ENCODE peak calls at places on chromosome 20, in seven cellular contexts. K is MM.1S, X is left cardiac atrium, A is GM12865, V is heart left ventricle, C is fibroblast of lung, P is posterior cingulate gyrus. Z is an unnamed sample.

GRCh38 chr20:17281478-17281877 is 54.6 kb downstream of the PCSK2 start:
- DNase-seq in P (no peak), A (peak), C (peak), X (no peak), K (peak), V (no peak), Z (no peak)

GRCh38 chr20:25090492-25091429 is 8.8 kb upstream of the VSX1 start:
- DNase-seq in A (peak), V (no peak), C (no peak), P (no peak), X (no peak), K (peak), Z (no peak)

GRCh38 chr20:37247547-37247946 is 14.1 kb downstream of the GHRH start:
- DNase-seq in A (no peak), K (no peak), C (no peak), P (no peak), V (no peak), X (no peak), Z (no peak)

GRCh38 chr20:10113746-10114145 is 79.0 kb downstream of the ANKEF1 start:
- DNase-seq in P (no peak), V (no peak), A (no peak), C (peak), X (no peak), K (no peak), Z (no peak)

GRCh38 chr20:47699804-47700203 is 85.5 kb downstream of the SULF2 start:
- DNase-seq in K (no peak), A (no peak), P (no peak), X (no peak), V (no peak), C (no peak), Z (no peak)

GRCh38 chr20:62049342-62050165 is 16.1 kb downstream of the TAF4 start:
- DNase-seq in A (no peak), X (no peak), V (no peak), P (no peak), C (no peak), K (no peak), Z (no peak)

GRCh38 chr20:13515796-13516533 is 122.8 kb downstream of the TASP1 start:
- DNase-seq in C (no peak), K (no peak), V (no peak), A (no peak), X (no peak), P (no peak), Z (no peak)

GRCh38 chr20:22425344-22426295 is 158.8 kb downstream of the FOXA2 start:
- DNase-seq in X (no peak), A (no peak), V (no peak), P (no peak), C (no peak), K (no peak), Z (no peak)

GRCh38 chr20:41572010-41572572 is 46.1 kb downstream of the CHD6 start:
- DNase-seq in V (no peak), K (no peak), P (no peak), A (no peak), C (no peak), X (no peak), Z (no peak)

GRCh38 chr20:1707588-1708449 is 50.2 kb upstream of the SIRPG start:
- DNase-seq in V (no peak), X (no peak), A (no peak), C (no peak), P (no peak), K (no peak), Z (no peak)

GRCh38 chr20:59932616-59933295 is 681 bp downstream of the SYCP2 start:
- DNase-seq in A (no peak), V (no peak), K (no peak), X (peak), P (no peak), C (no peak), Z (peak)

GRCh38 chr20:39660251-39660650 is 698.1 kb downstream of the DHX35 start:
- DNase-seq in A (no peak), V (no peak), C (peak), K (no peak), X (no peak), P (no peak), Z (no peak)

GRCh38 chr20:20237093-20237959 is 130.6 kb upstream of the INSM1 start:
- DNase-seq in P (no peak), C (peak), X (peak), V (no peak), A (peak), K (peak), Z (no peak)

GRCh38 chr20:21322921-21323321 is 19.8 kb downstream of the XRN2 start:
- DNase-seq in A (no peak), X (no peak), C (no peak), K (no peak), V (no peak), P (no peak), Z (no peak)

GRCh38 chr20:17417221-17417620 is 114.0 kb downstream of the BFSP1 start:
- DNase-seq in P (no peak), A (no peak), V (no peak), K (no peak), C (no peak), X (no peak), Z (no peak)

GRCh38 chr20:62364911-62365736 is 2.0 kb downstream of the LAMA5 start:
- DNase-seq in V (peak), K (no peak), P (no peak), A (no peak), C (no peak), X (peak), Z (peak)

GRCh38 chr20:46774943-46775560 is 65.6 kb downstream of the SLC2A10 start:
- DNase-seq in A (no peak), K (no peak), P (no peak), V (no peak), C (no peak), X (no peak), Z (no peak)

GRCh38 chr20:41649489-41649888 is 31.3 kb upstream of the CHD6 start:
- DNase-seq in K (peak), P (no peak), A (peak), V (no peak), X (no peak), C (no peak), Z (peak)

GRCh38 chr20:11235058-11235457 is 561.3 kb upstream of the JAG1 start:
- DNase-seq in P (no peak), K (no peak), X (no peak), A (no peak), V (no peak), C (peak), Z (no peak)

GRCh38 chr20:35267092-35267491 is 10.8 kb downstream of the MMP24OS start:
- DNase-seq in A (no peak), C (no peak), X (no peak), K (no peak), P (no peak), V (no peak), Z (no peak)

GRCh38 chr20:44089987-44090674 is 96.9 kb downstream of the JPH2 start:
- DNase-seq in X (no peak), P (no peak), A (peak), V (no peak), K (peak), C (peak), Z (no peak)

GRCh38 chr20:19254086-19254821 is 41.8 kb downstream of the SLC24A3 start:
- DNase-seq in P (no peak), A (no peak), X (no peak), C (no peak), V (peak), K (no peak), Z (no peak)

GRCh38 chr20:37911838-37912273 is 8.9 kb downstream of the VSTM2L start:
- DNase-seq in P (peak), K (no peak), A (peak), C (peak), X (peak), V (peak), Z (no peak)

GRCh38 chr20:63082308-63082938 is 75.7 kb upstream of the BHLHE23 start:
- DNase-seq in V (no peak), P (no peak), K (peak), C (peak), X (peak), A (no peak), Z (no peak)

GRCh38 chr20:51889466-51889865 is 87.1 kb upstream of the SALL4 start:
- DNase-seq in P (no peak), C (no peak), V (no peak), A (no peak), K (no peak), X (no peak), Z (no peak)

GRCh38 chr20:10671850-10672578 is 1.8 kb downstream of the JAG1 start:
- DNase-seq in V (peak), A (peak), P (no peak), K (peak), X (peak), C (peak), Z (peak)

GRCh38 chr20:33539129-33539528 is 49.2 kb downstream of the CBFA2T2 start:
- DNase-seq in P (no peak), V (no peak), X (no peak), K (no peak), A (no peak), C (peak), Z (no peak)

GRCh38 chr20:62516345-62516744 is 40.5 kb upstream of the GATA5 start:
- DNase-seq in P (no peak), C (no peak), V (no peak), K (no peak), X (no peak), A (no peak), Z (no peak)

GRCh38 chr20:58514321-58515239 is 619 bp downstream of the APCDD1L start:
- DNase-seq in K (no peak), X (no peak), A (no peak), C (peak), P (no peak), V (no peak), Z (no peak)

GRCh38 chr20:45919951-45920794 is 8.2 kb upstream of the PLTP start:
- DNase-seq in X (peak), A (no peak), P (no peak), C (peak), V (no peak), K (no peak), Z (peak)

GRCh38 chr20:23212482-23212881 is 126.4 kb upstream of the CD93 start:
- DNase-seq in A (no peak), C (no peak), V (no peak), P (no peak), K (no peak), X (no peak), Z (no peak)

GRCh38 chr20:62141397-62142251 is 1.6 kb downstream of the PSMA7 start:
- DNase-seq in X (no peak), C (no peak), A (peak), K (peak), V (no peak), P (no peak), Z (no peak)

GRCh38 chr20:56322661-56323060 is 36.1 kb upstream of the FAM210B start:
- DNase-seq in C (no peak), A (no peak), P (no peak), V (no peak), K (no peak), X (no peak), Z (no peak)

GRCh38 chr20:44465001-44465560 is 10.6 kb upstream of the TTPAL start:
- DNase-seq in P (no peak), C (no peak), A (no peak), V (no peak), X (no peak), K (no peak), Z (no peak)

GRCh38 chr20:6819599-6819998 is 52.1 kb downstream of the BMP2 start:
- DNase-seq in K (peak), A (no peak), V (no peak), P (no peak), X (no peak), C (no peak), Z (no peak)

GRCh38 chr20:33945391-33946079 is 48.2 kb upstream of the RALY start:
- DNase-seq in K (no peak), A (no peak), V (no peak), C (peak), X (no peak), P (peak), Z (no peak)